ENCODE peak calls at places on chromosomes 7 and 10, in six cellular contexts. O is adrenal gland, E is HCT116, K is colonic mucosa, X is fibroblast of lung, Q is breast epithelium. S is an unnamed sample. For H3K4me1, the result is how much of the 10 kb centered on the place peaks cover.

GRCh38 chr10:119006451-119007210 is 22.9 kb upstream of the NANOS1 start:
- DNase-seq in Q (peak), O (peak), K (peak), E (no peak), X (peak), S (peak)

GRCh38 chr7:33501368-33501767 is 372.0 kb downstream of the BBS9 start:
- DNase-seq in O (no peak), X (no peak), Q (no peak), K (no peak), E (no peak), S (no peak)

GRCh38 chr10:88990528-88991160 is at the start of gene FAS:
- DNase-seq in X (peak), E (peak), Q (peak), K (peak), O (peak), S (peak)

GRCh38 chr10:12333382-12334185 is 15.8 kb upstream of the CAMK1D start:
- DNase-seq in E (peak), X (peak), K (peak), O (peak), Q (peak), S (peak)

GRCh38 chr7:132557489-132558044 is 18.7 kb downstream of the PLXNA4 start:
- DNase-seq in K (no peak), X (peak), O (no peak), Q (no peak), E (no peak), S (peak)

GRCh38 chr10:97499561-97500296 is 1.0 kb downstream of the UBTD1 start:
- DNase-seq in K (peak), O (peak), X (peak), Q (peak), E (no peak), S (peak)

GRCh38 chr10:132272061-132272766 is 35.5 kb downstream of the STK32C start:
- DNase-seq in K (peak), X (peak), Q (no peak), O (peak), E (no peak), S (no peak)

GRCh38 chr7:18354108-18354507 is 141.4 kb upstream of the HDAC9 start:
- DNase-seq in X (no peak), Q (no peak), E (no peak), K (no peak), O (no peak), S (no peak)

GRCh38 chr10:35420044-35420443 is 83.7 kb downstream of the CCNY start:
- DNase-seq in O (no peak), X (no peak), Q (no peak), K (no peak), E (no peak), S (no peak)

DNA sequence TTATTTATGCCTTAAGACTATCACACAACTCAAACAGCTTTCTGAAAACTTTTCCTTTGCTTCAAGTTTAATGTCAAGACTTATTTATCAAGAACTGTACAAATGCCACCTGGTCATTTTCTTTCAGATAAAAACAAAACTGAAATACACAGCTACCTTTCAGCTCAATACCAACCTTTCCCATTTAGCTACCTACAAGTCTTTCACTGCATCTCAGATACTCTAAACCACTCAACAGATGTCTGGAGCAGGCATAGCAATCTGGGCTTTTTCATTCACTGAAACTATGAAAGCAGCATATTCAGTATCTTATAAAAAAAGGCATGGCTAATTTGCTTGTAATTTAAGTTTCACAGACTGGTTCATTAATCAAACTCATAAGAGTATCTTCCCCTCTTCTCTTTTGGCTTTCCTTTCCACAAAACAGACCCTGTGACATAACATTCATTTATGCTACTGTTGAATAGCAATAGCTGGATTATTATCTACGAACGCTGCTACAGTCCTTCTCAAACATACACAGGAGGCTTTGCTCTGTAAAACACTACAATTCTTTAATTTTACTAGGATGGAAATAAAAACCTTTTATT is 8.2 kb downstream of the TRA2A start:
- DNase-seq in O (no peak), E (no peak), Q (no peak), K (no peak), X (no peak), S (no peak)
- H3K4me1 ChIP-seq in O (under half), E (under half), Q (under half), K (under half), X (under half), S (under half)

GRCh38 chr7:20539201-20539600 is 76.3 kb upstream of the ABCB5 start:
- DNase-seq in X (no peak), O (peak), Q (no peak), K (no peak), E (peak), S (peak)
- TF ChIP-seq CTCF in X (peak), O (peak), Q (no peak), K (no peak), E (peak), S (peak)

DNA sequence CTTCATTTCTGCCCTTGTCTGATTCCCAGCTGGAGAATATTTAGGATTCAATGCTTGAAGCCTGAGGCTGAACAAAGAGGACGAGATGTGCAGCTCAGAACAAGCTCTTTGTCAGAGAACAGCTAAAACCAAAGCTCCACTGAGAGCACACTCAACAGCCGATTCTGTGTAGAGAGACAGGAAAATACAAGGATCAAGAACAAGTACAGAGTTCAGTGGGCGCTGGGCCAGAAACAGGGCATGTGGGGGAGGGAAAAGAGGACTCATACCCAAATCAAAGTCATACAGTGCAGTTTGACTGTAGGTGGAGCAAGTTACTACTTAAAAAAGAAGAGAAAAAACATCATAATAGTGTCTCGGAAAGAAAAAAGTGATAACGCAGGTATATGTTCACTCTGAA is at the start of gene AGMO:
- DNase-seq in E (no peak), O (no peak), K (peak), X (peak), Q (no peak), S (peak)
- H3K4me3 ChIP-seq in E (no peak), O (no peak), K (no peak), X (no peak), Q (peak), S (no peak)

DNA sequence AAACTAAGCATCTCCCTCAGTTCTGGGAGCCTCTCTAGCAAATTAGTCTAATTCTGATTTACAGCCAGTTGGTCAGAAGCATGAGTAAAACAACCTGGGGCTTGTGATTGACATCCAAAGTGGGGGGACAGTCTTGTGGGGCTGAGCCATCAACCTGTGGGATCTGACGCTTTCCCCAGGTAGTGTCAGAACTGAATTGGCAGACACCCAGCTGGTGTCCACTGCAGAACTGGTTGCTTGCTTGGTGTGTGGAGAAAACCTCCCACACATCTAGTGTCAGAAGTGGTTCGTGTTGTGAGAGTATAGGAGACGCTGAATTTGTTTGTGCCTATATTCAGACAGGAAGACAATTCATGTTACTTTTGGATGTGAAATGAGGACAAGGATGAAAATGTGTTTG is 92.2 kb upstream of the PDCD4 start:
- DNase-seq in E (no peak), K (no peak), Q (no peak), X (no peak), O (no peak), S (no peak)
- H3K4me1 ChIP-seq in E (under half), K (under half), Q (under half), X (under half), O (under half), S (under half)

GRCh38 chr7:65222655-65223054 is 151.0 kb upstream of the ZNF92 start:
- DNase-seq in E (no peak), Q (no peak), X (no peak), K (no peak), O (no peak), S (no peak)

GRCh38 chr7:65219623-65220022 is 154.0 kb upstream of the ZNF92 start:
- DNase-seq in X (no peak), Q (no peak), K (no peak), E (no peak), O (no peak), S (no peak)

GRCh38 chr7:65225422-65226006 is 148.1 kb upstream of the ZNF92 start:
- DNase-seq in O (no peak), E (no peak), X (no peak), Q (no peak), K (no peak), S (no peak)

GRCh38 chr7:65216469-65216868 is 157.2 kb upstream of the ZNF92 start:
- DNase-seq in Q (peak), X (peak), O (peak), E (peak), K (peak), S (peak)

GRCh38 chr7:65221683-65222082 is 152.0 kb upstream of the ZNF92 start:
- DNase-seq in K (no peak), E (no peak), O (no peak), Q (no peak), X (no peak), S (no peak)
- TF ChIP-seq CTCF in K (no peak), E (no peak), O (no peak), Q (no peak), X (no peak), S (no peak)

DNA sequence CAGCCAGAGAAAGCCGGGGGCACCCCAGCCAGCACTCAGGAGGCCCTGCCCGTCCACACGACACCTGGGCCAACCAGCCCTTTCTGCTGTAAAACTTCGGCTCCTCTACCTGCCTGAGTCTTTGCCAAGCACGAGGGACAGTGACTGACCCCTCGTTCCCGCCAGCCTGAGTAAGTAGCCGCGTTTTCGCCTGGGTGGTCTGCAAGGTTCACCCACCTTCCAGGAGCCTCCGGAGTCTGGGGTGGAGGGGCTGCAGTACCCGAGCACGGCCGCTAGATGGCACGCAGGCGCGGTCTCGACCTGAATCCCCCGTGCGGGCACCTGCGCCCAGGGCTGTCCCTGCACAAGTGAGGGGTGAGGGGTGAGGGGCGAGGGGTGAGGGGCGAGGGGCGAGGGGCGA is 192.7 kb downstream of the PTPRN2 start:
- DNase-seq in K (peak), E (no peak), O (peak), Q (no peak), X (no peak), S (no peak)
- H3K4me3 ChIP-seq in K (no peak), E (no peak), O (no peak), Q (no peak), X (no peak), S (no peak)

GRCh38 chr10:22693371-22693784 is 21.0 kb downstream of the PIP4K2A start:
- DNase-seq in X (peak), E (no peak), K (no peak), O (peak), Q (no peak), S (no peak)

GRCh38 chr10:22686347-22686746 is 28.0 kb downstream of the PIP4K2A start:
- DNase-seq in X (no peak), K (no peak), E (no peak), Q (no peak), O (peak), S (no peak)

GRCh38 chr10:22690614-22691431 is 23.6 kb downstream of the PIP4K2A start:
- DNase-seq in K (no peak), E (no peak), Q (no peak), O (no peak), X (peak), S (no peak)

GRCh38 chr10:22693860-22694259 is 20.5 kb downstream of the PIP4K2A start:
- DNase-seq in O (no peak), X (no peak), Q (no peak), K (no peak), E (no peak), S (no peak)

DNA sequence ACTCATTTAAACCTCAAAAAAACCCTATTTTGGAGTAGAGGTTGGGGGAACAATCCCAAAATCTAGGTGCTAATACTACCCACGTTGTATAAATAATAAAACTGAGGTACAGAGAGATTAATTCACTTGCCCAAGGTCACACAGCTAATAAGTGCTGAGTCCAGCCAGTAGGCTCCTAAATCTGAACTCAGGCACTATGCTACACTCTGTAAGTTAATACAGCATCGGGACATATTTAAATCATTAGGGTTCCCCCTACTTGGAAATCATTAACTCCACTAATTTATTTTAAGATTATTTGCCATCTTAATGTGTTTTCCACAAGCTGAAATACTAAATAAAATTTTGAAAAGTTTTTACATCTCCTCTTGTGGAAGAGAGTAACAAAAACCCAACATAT is 24.2 kb downstream of the PIP4K2A start:
- DNase-seq in E (no peak), X (no peak), Q (no peak), O (no peak), K (no peak), S (no peak)
- H3K4me1 ChIP-seq in E (under half), X (under half), Q (under half), O (under half), K (under half), S (under half)

S was measured in A673.